ENCODE peak calls at places on chromosomes 7 and 10, in five cellular contexts. One of them, this sample, is unnamed.

GRCh38 chr10:17316488-17317170 is 88.6 kb downstream of the VIM start:
- DNase-seq in RWPE1: no peak
- DNase-seq in IMR-90: no peak
- DNase-seq in lung: no peak
- DNase-seq in CD8-positive, alpha-beta memory T cell: no peak
- DNase-seq in this sample: no peak

GRCh38 chr10:114795039-114795438 is 26.5 kb upstream of the FHIP2A start:
- DNase-seq in RWPE1: no peak
- DNase-seq in IMR-90: no peak
- DNase-seq in lung: no peak
- DNase-seq in CD8-positive, alpha-beta memory T cell: no peak
- DNase-seq in this sample: no peak

GRCh38 chr10:83104616-83105015 is 1034.7 kb upstream of the GHITM start:
- DNase-seq in RWPE1: no peak
- DNase-seq in IMR-90: no peak
- DNase-seq in lung: no peak
- DNase-seq in CD8-positive, alpha-beta memory T cell: no peak
- DNase-seq in this sample: no peak

GRCh38 chr7:133530682-133531081 is 277.8 kb downstream of the EXOC4 start:
- DNase-seq in RWPE1: no peak
- DNase-seq in IMR-90: peak; percentile 63
- DNase-seq in lung: no peak
- DNase-seq in CD8-positive, alpha-beta memory T cell: no peak
- DNase-seq in this sample: no peak

GRCh38 chr7:134420509-134421125 is 38.3 kb downstream of the AKR1B1 start:
- DNase-seq in RWPE1: peak; percentile 53
- DNase-seq in IMR-90: peak; percentile 55
- DNase-seq in lung: no peak
- DNase-seq in CD8-positive, alpha-beta memory T cell: no peak
- DNase-seq in this sample: no peak

GRCh38 chr7:1812693-1813393 is 142.8 kb downstream of the ELFN1 start:
- DNase-seq in RWPE1: no peak
- DNase-seq in IMR-90: no peak
- DNase-seq in lung: no peak
- DNase-seq in CD8-positive, alpha-beta memory T cell: no peak
- DNase-seq in this sample: no peak

GRCh38 chr10:5547684-5547933 is 22.8 kb downstream of the CALML3 start:
- DNase-seq in RWPE1: no peak
- DNase-seq in IMR-90: no peak
- DNase-seq in lung: no peak
- DNase-seq in CD8-positive, alpha-beta memory T cell: no peak
- DNase-seq in this sample: no peak

GRCh38 chr7:139329119-139329518 is 12.0 kb upstream of the FMC1 start:
- DNase-seq in RWPE1: no peak
- DNase-seq in IMR-90: no peak
- DNase-seq in lung: no peak
- DNase-seq in CD8-positive, alpha-beta memory T cell: no peak
- DNase-seq in this sample: no peak

GRCh38 chr10:28036587-28036986 is 37.7 kb upstream of the ODAD2 start:
- DNase-seq in RWPE1: no peak
- DNase-seq in IMR-90: peak; percentile 80
- DNase-seq in lung: no peak
- DNase-seq in CD8-positive, alpha-beta memory T cell: no peak
- DNase-seq in this sample: no peak

GRCh38 chr10:118823256-118823907 is 68.6 kb upstream of the CACUL1 start:
- DNase-seq in RWPE1: no peak
- DNase-seq in IMR-90: no peak
- DNase-seq in lung: no peak
- DNase-seq in CD8-positive, alpha-beta memory T cell: no peak
- DNase-seq in this sample: no peak

GRCh38 chr10:37758074-37758473 is 99.3 kb downstream of the ZNF248 start:
- DNase-seq in RWPE1: no peak
- DNase-seq in IMR-90: no peak
- DNase-seq in lung: no peak
- DNase-seq in CD8-positive, alpha-beta memory T cell: no peak
- DNase-seq in this sample: no peak

GRCh38 chr10:75436896-75437295 is 5.5 kb downstream of the LRMDA start:
- DNase-seq in RWPE1: no peak
- DNase-seq in IMR-90: no peak
- DNase-seq in lung: no peak
- DNase-seq in CD8-positive, alpha-beta memory T cell: no peak
- DNase-seq in this sample: no peak

GRCh38 chr7:11366118-11366517 is 392.4 kb downstream of the PHF14 start:
- DNase-seq in RWPE1: no peak
- DNase-seq in IMR-90: no peak
- DNase-seq in lung: no peak
- DNase-seq in CD8-positive, alpha-beta memory T cell: no peak
- DNase-seq in this sample: no peak

GRCh38 chr10:43925793-43926192 is 277.1 kb upstream of the ZNF32 start:
- DNase-seq in RWPE1: no peak
- DNase-seq in IMR-90: no peak
- DNase-seq in lung: peak; percentile 22
- DNase-seq in CD8-positive, alpha-beta memory T cell: no peak
- DNase-seq in this sample: no peak

GRCh38 chr10:51770719-51771118 is 71.3 kb upstream of the CSTF2T start:
- DNase-seq in RWPE1: no peak
- DNase-seq in IMR-90: peak; percentile 36
- DNase-seq in lung: no peak
- DNase-seq in CD8-positive, alpha-beta memory T cell: no peak
- DNase-seq in this sample: peak; percentile 12

GRCh38 chr7:136228185-136228584 is 251.0 kb upstream of the MTPN start:
- DNase-seq in RWPE1: no peak
- DNase-seq in IMR-90: peak; percentile 0
- DNase-seq in lung: no peak
- DNase-seq in CD8-positive, alpha-beta memory T cell: no peak
- DNase-seq in this sample: no peak

GRCh38 chr7:38105874-38106483 is 72.1 kb upstream of the STARD3NL start:
- DNase-seq in RWPE1: peak; percentile 46
- DNase-seq in IMR-90: peak; percentile 49
- DNase-seq in lung: no peak
- DNase-seq in CD8-positive, alpha-beta memory T cell: no peak
- DNase-seq in this sample: no peak

GRCh38 chr10:35399414-35400009 is 63.2 kb downstream of the CCNY start:
- DNase-seq in RWPE1: no peak
- DNase-seq in IMR-90: no peak
- DNase-seq in lung: no peak
- DNase-seq in CD8-positive, alpha-beta memory T cell: no peak
- DNase-seq in this sample: no peak

GRCh38 chr10:35397953-35398352 is 61.6 kb downstream of the CCNY start:
- DNase-seq in RWPE1: no peak
- DNase-seq in IMR-90: no peak
- DNase-seq in lung: no peak
- DNase-seq in CD8-positive, alpha-beta memory T cell: no peak
- DNase-seq in this sample: no peak

GRCh38 chr10:35398355-35398754 is 62.0 kb downstream of the CCNY start:
- DNase-seq in RWPE1: no peak
- DNase-seq in IMR-90: peak; percentile 57
- DNase-seq in lung: no peak
- DNase-seq in CD8-positive, alpha-beta memory T cell: no peak
- DNase-seq in this sample: no peak

GRCh38 chr10:35398888-35399287 is 62.6 kb downstream of the CCNY start:
- DNase-seq in RWPE1: no peak
- DNase-seq in IMR-90: no peak
- DNase-seq in lung: no peak
- DNase-seq in CD8-positive, alpha-beta memory T cell: no peak
- DNase-seq in this sample: no peak

GRCh38 chr10:35400600-35401268 is 64.4 kb downstream of the CCNY start:
- DNase-seq in RWPE1: no peak
- DNase-seq in IMR-90: no peak
- DNase-seq in lung: no peak
- DNase-seq in CD8-positive, alpha-beta memory T cell: no peak
- DNase-seq in this sample: no peak
- H3K27ac ChIP-seq in RWPE1: no peak overlapping the region
- H3K27ac ChIP-seq in IMR-90: no peak overlapping the region
- H3K27ac ChIP-seq in lung: peak overlapping the region; percentile 80
- H3K27ac ChIP-seq in CD8-positive, alpha-beta memory T cell: peak overlapping the region; percentile 5
- H3K27ac ChIP-seq in this sample: no peak overlapping the region

DNA sequence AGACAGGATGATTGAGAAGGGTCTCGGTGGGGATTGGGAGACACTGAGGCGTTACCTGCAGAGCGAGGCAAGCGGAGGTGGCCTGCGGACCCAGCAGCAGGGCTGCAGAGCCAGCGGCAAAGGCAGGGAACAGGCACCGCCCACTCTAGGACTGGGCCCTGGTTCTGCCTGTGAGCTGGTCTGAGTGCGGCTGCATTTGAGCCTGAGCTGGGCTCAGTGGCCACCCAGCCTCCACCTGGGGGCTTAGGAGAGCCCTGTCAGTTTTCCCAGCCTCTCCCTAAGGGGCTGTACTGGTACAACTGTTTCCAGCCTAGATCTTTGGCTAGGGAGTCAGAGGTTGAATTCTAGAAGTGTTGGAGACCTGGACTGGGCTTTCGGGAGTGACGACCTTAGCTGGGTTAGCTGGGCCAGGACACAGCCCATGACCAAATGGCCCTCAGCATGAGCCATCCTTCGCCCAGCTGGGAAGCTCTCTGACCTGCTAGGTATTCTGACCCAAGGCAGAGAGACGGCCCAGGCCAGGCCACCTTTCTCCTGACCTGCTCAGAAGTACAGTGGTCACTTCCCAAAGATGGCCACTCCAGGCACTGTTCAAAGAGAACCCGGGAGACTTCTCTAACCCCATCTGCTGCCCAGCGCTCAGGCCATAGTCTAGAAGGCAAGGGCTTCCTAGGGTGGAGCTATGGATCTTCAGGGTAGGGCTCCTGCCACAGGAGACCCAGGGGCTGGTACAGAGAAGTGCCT is 64.9 kb downstream of the PAX2 start:
- DNase-seq in RWPE1: no peak
- DNase-seq in IMR-90: no peak
- DNase-seq in lung: no peak
- DNase-seq in CD8-positive, alpha-beta memory T cell: peak; percentile 24
- DNase-seq in this sample: no peak
- H3K27ac ChIP-seq in RWPE1: no peak overlapping the region
- H3K27ac ChIP-seq in IMR-90: no peak overlapping the region
- H3K27ac ChIP-seq in lung: no peak overlapping the region
- H3K27ac ChIP-seq in CD8-positive, alpha-beta memory T cell: no peak overlapping the region
- H3K27ac ChIP-seq in this sample: no peak overlapping the region

DNA sequence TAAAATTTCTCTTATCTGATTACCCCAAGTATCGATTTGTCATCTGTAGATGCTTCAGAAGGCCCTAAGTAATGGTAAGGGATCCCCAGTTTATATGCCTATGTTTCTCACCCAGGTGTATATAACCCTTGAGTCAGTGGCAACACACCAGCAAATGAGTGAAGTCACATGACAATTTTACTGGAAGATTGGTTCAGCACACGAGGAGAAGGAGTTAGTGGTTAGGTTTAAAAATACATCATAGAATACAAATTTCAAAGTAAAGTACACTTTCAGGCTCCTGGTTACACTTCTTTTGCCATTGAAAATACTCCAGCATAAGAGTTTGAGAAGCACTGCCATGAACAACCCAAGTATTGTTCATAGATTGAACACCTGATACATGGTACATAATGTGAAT is 29.7 kb upstream of the CAPZA2 start:
- DNase-seq in RWPE1: no peak
- DNase-seq in IMR-90: no peak
- DNase-seq in lung: no peak
- DNase-seq in CD8-positive, alpha-beta memory T cell: no peak
- DNase-seq in this sample: no peak
- H3K27ac ChIP-seq in RWPE1: no peak overlapping the region
- H3K27ac ChIP-seq in IMR-90: no peak overlapping the region
- H3K27ac ChIP-seq in lung: no peak overlapping the region
- H3K27ac ChIP-seq in CD8-positive, alpha-beta memory T cell: no peak overlapping the region
- H3K27ac ChIP-seq in this sample: no peak overlapping the region

GRCh38 chr10:72924351-72924750 is 30.3 kb downstream of the PLA2G12B start:
- DNase-seq in RWPE1: no peak
- DNase-seq in IMR-90: no peak
- DNase-seq in lung: no peak
- DNase-seq in CD8-positive, alpha-beta memory T cell: no peak
- DNase-seq in this sample: no peak

GRCh38 chr10:72927485-72927884 is 27.1 kb downstream of the PLA2G12B start:
- DNase-seq in RWPE1: no peak
- DNase-seq in IMR-90: no peak
- DNase-seq in lung: no peak
- DNase-seq in CD8-positive, alpha-beta memory T cell: no peak
- DNase-seq in this sample: no peak

GRCh38 chr10:72928798-72929197 is 25.8 kb downstream of the PLA2G12B start:
- DNase-seq in RWPE1: no peak
- DNase-seq in IMR-90: no peak
- DNase-seq in lung: no peak
- DNase-seq in CD8-positive, alpha-beta memory T cell: no peak
- DNase-seq in this sample: no peak

DNA sequence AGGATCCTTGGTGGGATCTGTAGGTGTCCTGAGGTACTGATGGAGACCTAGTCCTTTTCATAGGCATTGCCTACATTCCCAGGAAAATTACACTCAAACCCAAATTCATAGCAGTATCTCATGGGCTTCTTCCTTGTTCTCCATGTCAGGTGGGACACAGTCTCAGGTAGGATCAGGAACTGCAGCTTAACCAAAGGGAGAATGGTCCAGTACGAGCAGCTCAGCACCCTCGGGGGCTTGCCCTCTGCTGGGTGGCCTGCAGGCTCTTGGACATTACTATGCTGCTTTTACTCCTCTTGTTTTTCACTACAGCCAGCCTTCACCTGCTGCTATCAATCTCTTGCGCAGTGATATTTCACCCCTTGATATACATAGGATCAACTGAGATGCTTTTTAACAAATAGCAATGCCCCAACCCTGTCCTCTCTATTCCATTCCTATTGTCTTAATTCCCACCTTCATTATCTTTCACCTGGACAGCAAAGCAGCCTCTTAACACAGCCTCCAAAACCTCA is 28.6 kb downstream of the PLA2G12B start:
- DNase-seq in RWPE1: no peak
- DNase-seq in IMR-90: no peak
- DNase-seq in lung: no peak
- DNase-seq in CD8-positive, alpha-beta memory T cell: no peak
- DNase-seq in this sample: no peak
- H3K27ac ChIP-seq in RWPE1: no peak overlapping the region
- H3K27ac ChIP-seq in IMR-90: no peak overlapping the region
- H3K27ac ChIP-seq in lung: no peak overlapping the region
- H3K27ac ChIP-seq in CD8-positive, alpha-beta memory T cell: no peak overlapping the region
- H3K27ac ChIP-seq in this sample: no peak overlapping the region

DNA sequence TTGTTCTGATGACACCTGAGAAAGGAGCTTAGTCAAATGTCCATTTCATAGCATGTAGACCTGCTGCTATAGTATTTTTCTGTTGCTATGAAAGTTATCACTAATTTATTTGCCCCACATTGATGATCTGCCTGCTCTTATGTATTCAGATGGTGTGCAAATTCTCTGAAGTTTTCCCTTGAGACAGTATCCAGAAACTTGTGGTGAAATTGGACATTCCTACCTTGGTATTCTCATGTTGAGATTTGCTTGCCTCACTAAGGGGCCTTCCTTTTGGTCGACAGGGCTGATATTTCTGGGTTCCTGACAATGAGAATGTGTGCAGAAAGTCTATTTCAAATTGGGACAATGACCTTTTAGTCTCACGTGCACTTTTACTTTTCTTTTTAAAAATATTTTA is 253.2 kb upstream of the FZD8 start:
- DNase-seq in RWPE1: no peak
- DNase-seq in IMR-90: peak; percentile 41
- DNase-seq in lung: no peak
- DNase-seq in CD8-positive, alpha-beta memory T cell: no peak
- DNase-seq in this sample: no peak
- H3K27ac ChIP-seq in RWPE1: no peak overlapping the region
- H3K27ac ChIP-seq in IMR-90: peak overlapping the region; percentile 20
- H3K27ac ChIP-seq in lung: no peak overlapping the region
- H3K27ac ChIP-seq in CD8-positive, alpha-beta memory T cell: no peak overlapping the region
- H3K27ac ChIP-seq in this sample: peak overlapping the region; percentile 62

This sample was measured in epithelial cell of prostate.